ENCODE peak calls at places on chromosomes 12 and 14, in four cellular contexts. One of them, this sample, is unnamed.

GRCh38 chr12:79451988-79452387 is 238.8 kb downstream of the PAWR start:
- DNase-seq in HepG2: peak; percentile 31
- DNase-seq in A549: no peak
- DNase-seq in WTC11: no peak
- DNase-seq in this sample: no peak

GRCh38 chr14:51323492-51323891 is 83.4 kb downstream of the TMX1 start:
- DNase-seq in HepG2: no peak
- DNase-seq in A549: no peak
- DNase-seq in WTC11: no peak
- DNase-seq in this sample: no peak

GRCh38 chr12:106123551-106123991 is 15.2 kb downstream of the NUAK1 start:
- DNase-seq in HepG2: no peak
- DNase-seq in A549: no peak
- DNase-seq in WTC11: no peak
- DNase-seq in this sample: no peak

GRCh38 chr14:56797569-56798446 is 12.5 kb downstream of the OTX2 start:
- DNase-seq in HepG2: no peak
- DNase-seq in A549: no peak
- DNase-seq in WTC11: peak; percentile 63
- DNase-seq in this sample: no peak

GRCh38 chr14:87643005-87643404 is 350.0 kb downstream of the GALC start:
- DNase-seq in HepG2: no peak
- DNase-seq in A549: no peak
- DNase-seq in WTC11: no peak
- DNase-seq in this sample: no peak

GRCh38 chr12:87234898-87235297 is 794.3 kb downstream of the C12orf50 start:
- DNase-seq in HepG2: no peak
- DNase-seq in A549: no peak
- DNase-seq in WTC11: no peak
- DNase-seq in this sample: no peak

GRCh38 chr14:89000007-89000942 is 175.8 kb downstream of the TTC8 start:
- DNase-seq in HepG2: peak; percentile 29
- DNase-seq in A549: peak; percentile 81
- DNase-seq in WTC11: peak; percentile 19
- DNase-seq in this sample: peak; percentile 48

GRCh38 chr14:52040598-52040997 is 28.3 kb downstream of the NID2 start:
- DNase-seq in HepG2: no peak
- DNase-seq in A549: no peak
- DNase-seq in WTC11: no peak
- DNase-seq in this sample: no peak

GRCh38 chr14:74982661-74983060 is 20.1 kb upstream of the EIF2B2 start:
- DNase-seq in HepG2: no peak
- DNase-seq in A549: no peak
- DNase-seq in WTC11: no peak
- DNase-seq in this sample: no peak

GRCh38 chr12:76890407-76891143 is 11.8 kb upstream of the CSRP2 start:
- DNase-seq in HepG2: no peak
- DNase-seq in A549: no peak
- DNase-seq in WTC11: no peak
- DNase-seq in this sample: no peak

GRCh38 chr14:94046696-94047250 is 20.6 kb downstream of the OTUB2 start:
- DNase-seq in HepG2: no peak
- DNase-seq in A549: no peak
- DNase-seq in WTC11: no peak
- DNase-seq in this sample: no peak

GRCh38 chr12:57222286-57223190 is 5.9 kb downstream of the NXPH4 start:
- DNase-seq in HepG2: no peak
- DNase-seq in A549: no peak
- DNase-seq in WTC11: no peak
- DNase-seq in this sample: no peak

GRCh38 chr14:72932893-72933292 is 6.6 kb downstream of the DCAF4 start:
- DNase-seq in HepG2: no peak
- DNase-seq in A549: no peak
- DNase-seq in WTC11: no peak
- DNase-seq in this sample: no peak

GRCh38 chr12:52867152-52867551 is 18.4 kb upstream of the KRT78 start:
- DNase-seq in HepG2: no peak
- DNase-seq in A549: no peak
- DNase-seq in WTC11: no peak
- DNase-seq in this sample: no peak

GRCh38 chr12:43066471-43066870 is 476.9 kb upstream of the PRICKLE1 start:
- DNase-seq in HepG2: no peak
- DNase-seq in A549: no peak
- DNase-seq in WTC11: no peak
- DNase-seq in this sample: no peak

GRCh38 chr12:21599143-21599999 is 5.3 kb downstream of the GYS2 start:
- DNase-seq in HepG2: no peak
- DNase-seq in A549: no peak
- DNase-seq in WTC11: no peak
- DNase-seq in this sample: no peak

GRCh38 chr12:42129595-42130204 is 15.0 kb downstream of the GXYLT1 start:
- DNase-seq in HepG2: peak; percentile 63
- DNase-seq in A549: peak; percentile 40
- DNase-seq in WTC11: no peak
- DNase-seq in this sample: peak; percentile 26

GRCh38 chr14:79383031-79383430 is 828.3 kb downstream of the DIO2 start:
- DNase-seq in HepG2: no peak
- DNase-seq in A549: no peak
- DNase-seq in WTC11: no peak
- DNase-seq in this sample: no peak

GRCh38 chr14:68665116-68665515 is 127.8 kb downstream of the ZFP36L1 start:
- DNase-seq in HepG2: no peak
- DNase-seq in A549: no peak
- DNase-seq in WTC11: no peak
- DNase-seq in this sample: no peak

GRCh38 chr12:109897029-109897428 is 3.0 kb upstream of the TCHP start:
- DNase-seq in HepG2: no peak
- DNase-seq in A549: no peak
- DNase-seq in WTC11: no peak
- DNase-seq in this sample: no peak

GRCh38 chr12:24856541-24856940 is 92.4 kb downstream of the BCAT1 start:
- DNase-seq in HepG2: no peak
- DNase-seq in A549: no peak
- DNase-seq in WTC11: no peak
- DNase-seq in this sample: no peak

GRCh38 chr12:48336564-48336963 is 14.2 kb downstream of the ZNF641 start:
- DNase-seq in HepG2: no peak
- DNase-seq in A549: no peak
- DNase-seq in WTC11: peak; percentile 35
- DNase-seq in this sample: no peak

GRCh38 chr12:53560386-53560785 is 53.1 kb upstream of the NPFF start:
- DNase-seq in HepG2: no peak
- DNase-seq in A549: no peak
- DNase-seq in WTC11: no peak
- DNase-seq in this sample: no peak

GRCh38 chr12:65300679-65301349 is 22.3 kb downstream of the MSRB3 start:
- DNase-seq in HepG2: peak; percentile 34
- DNase-seq in A549: peak; percentile 20
- DNase-seq in WTC11: peak; percentile 37
- DNase-seq in this sample: peak; percentile 15

GRCh38 chr12:114512351-114512750 is 106.4 kb upstream of the TBX5 start:
- DNase-seq in HepG2: peak; percentile 19
- DNase-seq in A549: no peak
- DNase-seq in WTC11: no peak
- DNase-seq in this sample: no peak
- TF ChIP-seq NR3C1 in HepG2: no peak
- TF ChIP-seq NR3C1 in A549: no peak
- TF ChIP-seq NR3C1 in WTC11: no peak
- TF ChIP-seq NR3C1 in this sample: no peak

GRCh38 chr12:31622038-31622437 is 31.1 kb upstream of the DENND5B start:
- DNase-seq in HepG2: no peak
- DNase-seq in A549: no peak
- DNase-seq in WTC11: no peak
- DNase-seq in this sample: no peak
- TF ChIP-seq NR3C1 in HepG2: no peak
- TF ChIP-seq NR3C1 in A549: no peak
- TF ChIP-seq NR3C1 in WTC11: no peak
- TF ChIP-seq NR3C1 in this sample: no peak

DNA sequence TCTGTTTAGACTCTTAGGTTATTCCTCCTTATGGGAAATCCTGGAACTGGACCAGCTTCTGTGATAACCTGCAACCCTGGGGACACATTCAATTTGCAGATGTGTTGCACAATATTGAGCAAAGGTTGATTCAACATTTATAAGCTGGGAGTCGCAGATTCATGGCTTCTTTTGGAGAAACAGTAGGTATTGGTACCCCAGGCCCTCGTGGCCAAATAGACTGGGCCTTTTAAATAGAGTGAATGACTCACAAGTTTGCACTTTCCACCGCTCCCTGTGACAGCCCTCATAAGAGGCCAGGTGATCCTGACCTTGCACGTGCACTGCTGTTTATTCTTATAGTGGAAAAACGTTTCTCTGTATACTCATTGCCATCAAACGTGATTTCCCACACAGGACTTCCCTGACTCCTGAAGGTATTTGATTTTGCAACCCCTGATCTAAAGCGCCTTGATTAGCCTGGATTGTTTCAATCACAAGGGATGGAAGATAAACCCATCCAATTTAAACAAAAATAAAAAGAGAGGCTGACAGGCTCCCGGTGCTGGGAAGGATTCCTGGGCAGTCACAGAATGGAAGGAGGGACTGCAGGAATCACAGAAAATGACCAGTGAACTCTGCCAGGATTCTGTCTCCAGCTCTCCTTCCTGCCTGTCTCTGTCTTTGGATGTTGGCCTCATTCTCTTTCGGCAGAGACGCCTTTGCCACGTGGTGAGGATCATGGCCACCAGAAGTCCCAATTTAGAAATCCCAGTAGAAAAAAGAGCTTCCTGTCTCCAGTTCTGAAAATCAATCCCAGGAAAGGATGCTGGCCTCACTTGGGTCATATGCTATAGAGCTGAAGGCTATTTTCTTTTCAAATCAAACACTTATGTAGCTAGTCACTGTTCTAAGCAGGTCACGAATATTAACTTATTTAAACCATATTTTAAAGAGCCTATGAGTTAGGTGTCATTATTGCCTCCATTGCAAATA is 97.8 kb downstream of the VCPKMT start:
- DNase-seq in HepG2: peak; percentile 83
- DNase-seq in A549: no peak
- DNase-seq in WTC11: no peak
- DNase-seq in this sample: no peak
- TF ChIP-seq NR3C1 in HepG2: no peak
- TF ChIP-seq NR3C1 in A549: no peak
- TF ChIP-seq NR3C1 in WTC11: no peak
- TF ChIP-seq NR3C1 in this sample: no peak

DNA sequence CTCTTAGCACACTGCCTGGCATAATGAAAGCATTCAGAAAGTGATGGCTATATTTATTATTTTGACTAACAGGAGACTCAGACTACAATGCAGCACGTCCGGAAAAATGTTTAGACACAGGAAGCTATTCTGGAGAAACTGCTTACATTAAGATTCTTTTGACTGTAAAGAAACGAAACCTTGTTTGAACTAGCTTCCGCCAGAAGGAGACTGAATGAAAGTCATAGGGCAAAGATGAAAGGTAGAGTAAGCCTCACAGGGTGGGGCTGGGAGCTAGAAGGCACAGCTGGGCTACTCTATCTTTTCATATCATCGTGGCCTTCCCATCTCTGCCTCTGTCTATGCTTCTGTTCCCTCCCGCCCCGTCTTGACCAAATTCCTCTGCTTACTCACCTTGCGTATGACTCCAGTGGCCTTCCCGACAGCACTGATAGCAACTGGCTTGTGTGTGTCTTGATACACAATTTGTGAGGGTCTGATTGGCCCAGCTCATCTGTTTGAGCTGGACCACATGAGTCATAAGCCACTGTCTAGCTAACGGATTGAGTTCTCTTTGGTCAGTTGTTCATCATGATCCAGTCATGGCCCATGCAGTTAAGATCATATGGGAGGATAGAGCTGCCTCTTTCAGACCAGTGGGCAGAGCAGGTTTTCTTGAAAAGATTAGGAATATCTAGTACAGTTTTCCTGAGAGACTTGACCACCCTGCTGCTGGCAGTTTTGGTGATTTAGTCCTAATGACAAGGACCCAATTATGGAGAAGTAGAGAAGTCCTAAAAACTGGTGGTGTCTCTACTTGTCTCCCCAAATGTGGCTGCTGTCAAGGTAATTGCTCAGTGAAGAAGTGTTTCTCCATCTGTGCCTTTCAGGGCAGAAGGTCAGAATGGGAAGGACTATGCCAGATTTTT is 151.5 kb upstream of the SLC38A2 start:
- DNase-seq in HepG2: peak; percentile 92
- DNase-seq in A549: peak; percentile 76
- DNase-seq in WTC11: no peak
- DNase-seq in this sample: peak; percentile 30
- TF ChIP-seq NR3C1 in HepG2: no peak
- TF ChIP-seq NR3C1 in A549: no peak
- TF ChIP-seq NR3C1 in WTC11: no peak
- TF ChIP-seq NR3C1 in this sample: no peak

This sample was measured in K562.